ENCODE peak calls at places on chromosomes 13 and 19, in six cellular contexts. K, E, O, C, U and L are unnamed samples.
A peak's percentile ranks its signal among the peaks of the same experiment; 100 is the strongest.

GRCh38 chr13:103671547-103671946 is 605.3 kb upstream of the SLC10A2 start:
- DNase-seq in K (no peak), E (no peak), O (no peak), C (no peak), U (no peak), L (no peak)

GRCh38 chr19:3323026-3323425 is 43.4 kb upstream of the NFIC start:
- DNase-seq in K (no peak), E (no peak), O (no peak), C (no peak), U (no peak), L (no peak)

GRCh38 chr19:47790398-47790814 is 11.9 kb downstream of the SELENOW start:
- DNase-seq in K (peak; percentile 68), E (peak; percentile 85), O (peak; percentile 50), C (peak; percentile 80), U (peak; percentile 80), L (peak; percentile 76)

GRCh38 chr19:29040951-29041350 is 172.0 kb downstream of the UQCRFS1 start:
- DNase-seq in K (no peak), E (no peak), O (no peak), C (no peak), U (no peak), L (no peak)

GRCh38 chr13:106038752-106039151 is 496.7 kb downstream of the EFNB2 start:
- DNase-seq in K (peak; percentile 76), E (no peak), O (no peak), C (no peak), U (no peak), L (no peak)

GRCh38 chr19:40815223-40815622 is 16.2 kb downstream of the EGLN2 start:
- DNase-seq in K (no peak), E (no peak), O (no peak), C (no peak), U (peak; percentile 9), L (no peak)

GRCh38 chr13:111202745-111203144 is 87.6 kb downstream of the ARHGEF7 start:
- DNase-seq in K (peak; percentile 96), E (no peak), O (no peak), C (no peak), U (peak; percentile 51), L (no peak)

GRCh38 chr19:45446295-45446694 is 21.5 kb upstream of the FOSB start:
- DNase-seq in K (no peak), E (no peak), O (no peak), C (no peak), U (no peak), L (no peak)

GRCh38 chr19:18846862-18847515 is 15.2 kb downstream of the UPF1 start:
- DNase-seq in K (peak; percentile 54), E (peak; percentile 81), O (no peak), C (peak; percentile 50), U (peak; percentile 78), L (peak; percentile 87)

GRCh38 chr19:17488593-17489391 is 18.5 kb downstream of the SLC27A1 start:
- DNase-seq in K (no peak), E (peak; percentile 83), O (no peak), C (peak; percentile 74), U (peak; percentile 52), L (peak; percentile 93)
- H3K36me3 ChIP-seq in K (no peaks in the 10 kb centered on the region), E (no peaks in the 10 kb centered on the region), O (peaks cover 3% of the 10 kb centered on the region), C (no peaks in the 10 kb centered on the region), U (no peaks in the 10 kb centered on the region), L (no peaks in the 10 kb centered on the region)

GRCh38 chr13:113831061-113831460 is 32.8 kb downstream of the GAS6 start:
- DNase-seq in K (no peak), E (no peak), O (no peak), C (no peak), U (no peak), L (peak; percentile 45)

GRCh38 chr13:113832631-113833030 is 31.2 kb downstream of the GAS6 start:
- DNase-seq in K (no peak), E (no peak), O (no peak), C (no peak), U (no peak), L (no peak)

GRCh38 chr13:113833111-113833830 is 30.6 kb downstream of the GAS6 start:
- DNase-seq in K (no peak), E (no peak), O (no peak), C (no peak), U (no peak), L (peak; percentile 38)

GRCh38 chr13:113834496-113835200 is 29.2 kb downstream of the GAS6 start:
- DNase-seq in K (no peak), E (peak; percentile 16), O (no peak), C (no peak), U (no peak), L (no peak)

GRCh38 chr13:113832204-113832603 is 31.7 kb downstream of the GAS6 start:
- DNase-seq in K (no peak), E (peak; percentile 91), O (no peak), C (no peak), U (no peak), L (no peak)
- H3K36me3 ChIP-seq in K (no peaks in the 10 kb centered on the region), E (no peaks in the 10 kb centered on the region), O (peaks cover 66% of the 10 kb centered on the region), C (no peaks in the 10 kb centered on the region), U (no peaks in the 10 kb centered on the region), L (no peaks in the 10 kb centered on the region)

GRCh38 chr19:38719761-38720558 is 24.3 kb downstream of the CAPN12 start:
- DNase-seq in K (no peak), E (no peak), O (no peak), C (no peak), U (no peak), L (no peak)
- H3K36me3 ChIP-seq in K (peaks cover 87% of the 10 kb centered on the region), E (peaks cover 28% of the 10 kb centered on the region), O (peaks cover 94% of the 10 kb centered on the region), C (no peaks in the 10 kb centered on the region), U (no peaks in the 10 kb centered on the region), L (peaks cover 18% of the 10 kb centered on the region)

DNA sequence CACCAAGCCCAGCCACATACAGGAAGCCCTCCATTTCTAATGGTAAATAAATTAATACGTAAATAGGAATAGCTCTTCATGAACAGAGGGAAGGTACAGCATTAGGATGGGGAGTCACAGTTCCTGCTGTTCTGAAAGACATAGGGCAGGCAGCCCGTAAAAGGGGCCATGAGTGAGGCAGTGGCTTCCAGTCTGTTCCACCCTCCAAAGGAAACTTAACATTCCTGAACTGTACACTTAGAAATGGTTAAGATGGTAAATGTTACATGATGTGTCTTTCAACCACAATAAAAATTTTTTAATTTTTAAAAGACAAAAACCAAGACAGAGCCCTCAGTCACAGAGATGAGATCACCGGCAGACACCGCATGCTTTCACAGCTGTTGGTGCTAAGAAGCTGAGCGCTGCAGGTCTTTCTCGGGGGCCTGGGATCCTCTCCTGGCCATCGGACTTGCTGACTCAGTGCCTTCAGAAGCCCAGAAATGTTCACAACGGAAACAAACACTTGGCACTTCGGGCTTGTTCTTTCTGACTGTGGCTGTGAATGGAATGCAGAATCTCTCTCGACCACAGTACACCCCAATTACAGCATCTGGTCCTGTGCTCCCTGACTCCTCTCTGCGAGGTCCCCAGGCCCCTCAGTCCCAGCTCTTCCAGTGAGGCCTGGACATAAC is 36.4 kb downstream of the EPS15L1 start:
- DNase-seq in K (peak; percentile 99), E (no peak), O (no peak), C (no peak), U (peak; percentile 74), L (peak; percentile 45)
- H3K36me3 ChIP-seq in K (peaks cover 21% of the 10 kb centered on the region), E (peaks cover 2% of the 10 kb centered on the region), O (peaks cover 5% of the 10 kb centered on the region), C (peaks cover 15% of the 10 kb centered on the region), U (no peaks in the 10 kb centered on the region), L (no peaks in the 10 kb centered on the region)

GRCh38 chr19:6743714-6744380 is 4.4 kb downstream of the TRIP10 start:
- DNase-seq in K (no peak), E (no peak), O (no peak), C (no peak), U (no peak), L (no peak)

GRCh38 chr19:6743071-6743470 is 3.6 kb downstream of the TRIP10 start:
- DNase-seq in K (no peak), E (no peak), O (no peak), C (no peak), U (no peak), L (no peak)

GRCh38 chr19:6750062-6750461 is 10.6 kb downstream of the TRIP10 start:
- DNase-seq in K (no peak), E (no peak), O (no peak), C (no peak), U (no peak), L (no peak)

GRCh38 chr19:6744381-6745288 is 5.2 kb downstream of the TRIP10 start:
- DNase-seq in K (peak; percentile 82), E (peak; percentile 60), O (no peak), C (no peak), U (peak; percentile 92), L (peak; percentile 89)

GRCh38 chr19:6745965-6746364 is 6.5 kb downstream of the TRIP10 start:
- DNase-seq in K (no peak), E (no peak), O (no peak), C (no peak), U (no peak), L (no peak)
- H3K36me3 ChIP-seq in K (peaks cover 51% of the 10 kb centered on the region), E (no peaks in the 10 kb centered on the region), O (peaks cover 50% of the 10 kb centered on the region), C (peaks cover 5% of the 10 kb centered on the region), U (no peaks in the 10 kb centered on the region), L (no peaks in the 10 kb centered on the region)

DNA sequence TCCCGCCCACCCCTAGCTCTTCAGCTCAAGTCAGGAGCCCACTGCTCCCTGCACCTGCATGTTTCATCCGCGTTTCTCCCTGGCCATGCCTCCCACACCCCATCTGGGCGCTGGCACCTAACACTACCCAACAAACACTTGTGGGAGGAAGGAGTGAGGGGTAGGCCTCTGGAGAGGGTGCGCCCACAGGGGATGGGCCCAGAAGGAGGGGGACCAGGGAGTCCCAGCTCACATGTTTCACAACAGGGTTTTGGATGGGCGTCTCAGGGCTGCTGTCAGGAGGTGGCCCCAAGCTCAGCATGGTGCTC is 12.1 kb upstream of the TMEM86B start:
- DNase-seq in K (no peak), E (no peak), O (no peak), C (no peak), U (no peak), L (no peak)
- H3K36me3 ChIP-seq in K (peaks cover 85% of the 10 kb centered on the region), E (peaks cover 15% of the 10 kb centered on the region), O (peaks cover 84% of the 10 kb centered on the region), C (peaks cover 94% of the 10 kb centered on the region), U (no peaks in the 10 kb centered on the region), L (peaks cover 17% of the 10 kb centered on the region)

GRCh38 chr19:13079542-13079986 is 23.1 kb downstream of the LYL1 start:
- DNase-seq in K (no peak), E (no peak), O (no peak), C (no peak), U (peak; percentile 83), L (peak; percentile 88)
- H3K36me3 ChIP-seq in K (peaks cover 6% of the 10 kb centered on the region), E (no peaks in the 10 kb centered on the region), O (peaks cover 38% of the 10 kb centered on the region), C (no peaks in the 10 kb centered on the region), U (no peaks in the 10 kb centered on the region), L (no peaks in the 10 kb centered on the region)

GRCh38 chr19:11091343-11092153 is 2.3 kb downstream of the LDLR start:
- DNase-seq in K (peak; percentile 81), E (peak; percentile 44), O (peak; percentile 57), C (peak; percentile 51), U (peak; percentile 90), L (peak; percentile 72)

GRCh38 chr19:11089254-11090013 is at the start of gene LDLR:
- DNase-seq in K (peak; percentile 94), E (peak; percentile 91), O (peak; percentile 71), C (peak; percentile 70), U (peak; percentile 87), L (peak; percentile 93)

GRCh38 chr19:11094520-11094894 is 5.2 kb downstream of the LDLR start:
- DNase-seq in K (no peak), E (no peak), O (no peak), C (no peak), U (no peak), L (no peak)

GRCh38 chr19:11090264-11091032 is 1.2 kb downstream of the LDLR start:
- DNase-seq in K (peak; percentile 95), E (peak; percentile 99), O (peak; percentile 97), C (peak; percentile 98), U (peak; percentile 99), L (peak; percentile 98)

DNA sequence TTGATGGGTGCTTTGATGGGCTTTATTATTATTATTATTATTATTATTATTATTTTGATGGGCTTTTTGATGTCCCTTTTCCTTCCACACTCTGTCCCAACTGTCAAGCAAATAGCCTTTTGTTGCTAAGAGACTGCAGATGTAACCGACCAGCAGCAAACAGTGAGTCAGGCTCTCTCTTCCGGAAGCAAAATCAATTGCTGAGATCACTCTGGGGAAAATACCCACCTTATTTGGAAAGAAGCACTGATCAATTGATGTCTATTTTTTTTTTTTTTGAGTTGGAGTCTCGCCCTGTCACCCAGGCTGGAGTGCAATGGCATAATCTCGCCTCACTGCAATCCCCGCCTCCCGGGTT is 2.9 kb downstream of the LDLR start:
- DNase-seq in K (peak; percentile 67), E (no peak), O (no peak), C (peak; percentile 14), U (no peak), L (peak; percentile 30)
- H3K36me3 ChIP-seq in K (peaks cover 26% of the 10 kb centered on the region), E (no peaks in the 10 kb centered on the region), O (no peaks in the 10 kb centered on the region), C (no peaks in the 10 kb centered on the region), U (no peaks in the 10 kb centered on the region), L (no peaks in the 10 kb centered on the region)